ENCODE peak calls at places on chromosomes 12 and 14, in seven cellular contexts. One of them, this sample, is unnamed.

GRCh38 chr14:73463411-73463810 is 5.1 kb upstream of the NUMB start:
- DNase-seq in A549: no peak
- DNase-seq in right lobe of liver: no peak
- DNase-seq in ovary: peak; percentile 29
- DNase-seq in MM.1S: no peak
- DNase-seq in mucosa of descending colon: peak; percentile 35
- DNase-seq in tibial artery: peak; percentile 73
- DNase-seq in this sample: no peak

GRCh38 chr14:92670177-92670576 is 78.2 kb downstream of the LGMN start:
- DNase-seq in A549: no peak
- DNase-seq in right lobe of liver: peak; percentile 38
- DNase-seq in ovary: no peak
- DNase-seq in MM.1S: no peak
- DNase-seq in mucosa of descending colon: no peak
- DNase-seq in tibial artery: no peak
- DNase-seq in this sample: no peak

GRCh38 chr12:47504775-47505446 is 200.9 kb downstream of the RPAP3 start:
- DNase-seq in A549: no peak
- DNase-seq in right lobe of liver: no peak
- DNase-seq in ovary: no peak
- DNase-seq in MM.1S: no peak
- DNase-seq in mucosa of descending colon: no peak
- DNase-seq in tibial artery: no peak
- DNase-seq in this sample: no peak

GRCh38 chr14:86838363-86838762 is 1154.6 kb downstream of the GALC start:
- DNase-seq in A549: no peak
- DNase-seq in right lobe of liver: no peak
- DNase-seq in ovary: no peak
- DNase-seq in MM.1S: peak; percentile 17
- DNase-seq in mucosa of descending colon: no peak
- DNase-seq in tibial artery: no peak
- DNase-seq in this sample: no peak

GRCh38 chr14:100376751-100377171 is 53.6 kb downstream of the SLC25A47 start:
- DNase-seq in A549: peak; percentile 82
- DNase-seq in right lobe of liver: no peak
- DNase-seq in ovary: no peak
- DNase-seq in MM.1S: no peak
- DNase-seq in mucosa of descending colon: no peak
- DNase-seq in tibial artery: no peak
- DNase-seq in this sample: peak; percentile 59

GRCh38 chr12:105561981-105562726 is 231.7 kb downstream of the C12orf75 start:
- DNase-seq in A549: peak; percentile 72
- DNase-seq in right lobe of liver: no peak
- DNase-seq in ovary: peak; percentile 33
- DNase-seq in MM.1S: no peak
- DNase-seq in mucosa of descending colon: peak; percentile 20
- DNase-seq in tibial artery: peak; percentile 32
- DNase-seq in this sample: no peak

GRCh38 chr14:88559852-88560251 is 3.0 kb upstream of the ZC3H14 start:
- DNase-seq in A549: no peak
- DNase-seq in right lobe of liver: no peak
- DNase-seq in ovary: no peak
- DNase-seq in MM.1S: peak; percentile 27
- DNase-seq in mucosa of descending colon: no peak
- DNase-seq in tibial artery: no peak
- DNase-seq in this sample: no peak

GRCh38 chr12:41905703-41906297 is 238.9 kb downstream of the GXYLT1 start:
- DNase-seq in A549: no peak
- DNase-seq in right lobe of liver: no peak
- DNase-seq in ovary: no peak
- DNase-seq in MM.1S: no peak
- DNase-seq in mucosa of descending colon: no peak
- DNase-seq in tibial artery: no peak
- DNase-seq in this sample: no peak

GRCh38 chr14:35361141-35361480 is 43.4 kb downstream of the NFKBIA start:
- DNase-seq in A549: no peak
- DNase-seq in right lobe of liver: peak; percentile 22
- DNase-seq in ovary: no peak
- DNase-seq in MM.1S: no peak
- DNase-seq in mucosa of descending colon: no peak
- DNase-seq in tibial artery: no peak
- DNase-seq in this sample: no peak

GRCh38 chr12:124829008-124829707 is 34.5 kb downstream of the SCARB1 start:
- DNase-seq in A549: peak; percentile 84
- DNase-seq in right lobe of liver: peak; percentile 75
- DNase-seq in ovary: no peak
- DNase-seq in MM.1S: no peak
- DNase-seq in mucosa of descending colon: no peak
- DNase-seq in tibial artery: no peak
- DNase-seq in this sample: no peak

GRCh38 chr12:14950982-14951746 is 10.2 kb downstream of the ARHGDIB start:
- DNase-seq in A549: no peak
- DNase-seq in right lobe of liver: no peak
- DNase-seq in ovary: no peak
- DNase-seq in MM.1S: no peak
- DNase-seq in mucosa of descending colon: no peak
- DNase-seq in tibial artery: no peak
- DNase-seq in this sample: no peak

GRCh38 chr12:130876758-130877157 is 4.9 kb downstream of the RAN start:
- DNase-seq in A549: no peak
- DNase-seq in right lobe of liver: no peak
- DNase-seq in ovary: no peak
- DNase-seq in MM.1S: no peak
- DNase-seq in mucosa of descending colon: no peak
- DNase-seq in tibial artery: no peak
- DNase-seq in this sample: no peak

GRCh38 chr12:27085654-27086053 is 3.3 kb upstream of the C12orf71 start:
- DNase-seq in A549: no peak
- DNase-seq in right lobe of liver: no peak
- DNase-seq in ovary: no peak
- DNase-seq in MM.1S: no peak
- DNase-seq in mucosa of descending colon: no peak
- DNase-seq in tibial artery: no peak
- DNase-seq in this sample: no peak

GRCh38 chr12:110307372-110307771 is 26.3 kb downstream of the ATP2A2 start:
- DNase-seq in A549: no peak
- DNase-seq in right lobe of liver: no peak
- DNase-seq in ovary: no peak
- DNase-seq in MM.1S: no peak
- DNase-seq in mucosa of descending colon: no peak
- DNase-seq in tibial artery: no peak
- DNase-seq in this sample: no peak

GRCh38 chr12:15472036-15472435 is 149.7 kb downstream of the PTPRO start:
- DNase-seq in A549: no peak
- DNase-seq in right lobe of liver: no peak
- DNase-seq in ovary: no peak
- DNase-seq in MM.1S: no peak
- DNase-seq in mucosa of descending colon: no peak
- DNase-seq in tibial artery: no peak
- DNase-seq in this sample: no peak

GRCh38 chr12:41681898-41682297 is 462.8 kb downstream of the GXYLT1 start:
- DNase-seq in A549: no peak
- DNase-seq in right lobe of liver: no peak
- DNase-seq in ovary: no peak
- DNase-seq in MM.1S: no peak
- DNase-seq in mucosa of descending colon: no peak
- DNase-seq in tibial artery: no peak
- DNase-seq in this sample: no peak

GRCh38 chr12:89309815-89310214 is 42.5 kb downstream of the DUSP6 start:
- DNase-seq in A549: no peak
- DNase-seq in right lobe of liver: no peak
- DNase-seq in ovary: no peak
- DNase-seq in MM.1S: no peak
- DNase-seq in mucosa of descending colon: no peak
- DNase-seq in tibial artery: no peak
- DNase-seq in this sample: no peak

GRCh38 chr12:19421503-19422282 is 17.6 kb upstream of the AEBP2 start:
- DNase-seq in A549: no peak
- DNase-seq in right lobe of liver: peak; percentile 32
- DNase-seq in ovary: no peak
- DNase-seq in MM.1S: no peak
- DNase-seq in mucosa of descending colon: no peak
- DNase-seq in tibial artery: no peak
- DNase-seq in this sample: no peak

GRCh38 chr12:88207921-88208640 is 66.0 kb downstream of the TMTC3 start:
- DNase-seq in A549: no peak
- DNase-seq in right lobe of liver: no peak
- DNase-seq in ovary: no peak
- DNase-seq in MM.1S: no peak
- DNase-seq in mucosa of descending colon: no peak
- DNase-seq in tibial artery: peak; percentile 49
- DNase-seq in this sample: no peak

GRCh38 chr12:12107678-12108077 is 36.9 kb downstream of the BCL2L14 start:
- DNase-seq in A549: no peak
- DNase-seq in right lobe of liver: no peak
- DNase-seq in ovary: no peak
- DNase-seq in MM.1S: no peak
- DNase-seq in mucosa of descending colon: no peak
- DNase-seq in tibial artery: no peak
- DNase-seq in this sample: no peak

GRCh38 chr12:22993639-22994038 is 368.7 kb downstream of the ETNK1 start:
- DNase-seq in A549: no peak
- DNase-seq in right lobe of liver: no peak
- DNase-seq in ovary: no peak
- DNase-seq in MM.1S: no peak
- DNase-seq in mucosa of descending colon: no peak
- DNase-seq in tibial artery: no peak
- DNase-seq in this sample: no peak

GRCh38 chr12:13173537-13173936 is 23.0 kb upstream of the EMP1 start:
- DNase-seq in A549: no peak
- DNase-seq in right lobe of liver: no peak
- DNase-seq in ovary: peak; percentile 41
- DNase-seq in MM.1S: peak; percentile 67
- DNase-seq in mucosa of descending colon: peak; percentile 16
- DNase-seq in tibial artery: peak; percentile 85
- DNase-seq in this sample: no peak

DNA sequence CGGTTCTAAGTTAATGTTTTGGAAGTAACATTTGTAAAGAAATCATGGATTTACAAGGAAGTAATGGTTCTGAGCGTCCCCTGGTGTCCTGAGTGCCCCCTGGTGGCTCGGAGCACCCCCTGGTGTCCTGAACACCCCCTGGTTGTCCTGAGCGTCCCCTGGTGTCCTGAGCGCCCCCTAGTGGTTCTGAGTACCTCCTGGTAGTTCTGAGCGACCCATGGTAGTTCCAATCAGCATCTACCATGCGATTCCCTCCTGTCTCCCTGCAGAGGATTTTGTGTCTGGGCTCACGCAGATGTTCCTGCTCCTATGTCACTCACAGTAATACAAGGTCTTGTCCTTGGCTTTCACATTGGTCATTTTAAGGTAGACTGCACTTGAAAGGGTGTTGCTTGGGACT is 1352.9 kb downstream of the TMEM121 start:
- DNase-seq in A549: peak; percentile 23
- DNase-seq in right lobe of liver: no peak
- DNase-seq in ovary: peak; percentile 46
- DNase-seq in MM.1S: peak; percentile 63
- DNase-seq in mucosa of descending colon: peak; percentile 76
- DNase-seq in tibial artery: no peak
- DNase-seq in this sample: peak; percentile 68
- TF ChIP-seq CTCF in A549: peak; percentile 47
- TF ChIP-seq CTCF in right lobe of liver: peak; percentile 35
- TF ChIP-seq CTCF in ovary: no peak
- TF ChIP-seq CTCF in MM.1S: peak; percentile 67
- TF ChIP-seq CTCF in mucosa of descending colon: peak; percentile 48
- TF ChIP-seq CTCF in tibial artery: no peak
- TF ChIP-seq CTCF in this sample: peak; percentile 64

GRCh38 chr12:5593998-5594397 is 162.1 kb downstream of the NTF3 start:
- DNase-seq in A549: no peak
- DNase-seq in right lobe of liver: no peak
- DNase-seq in ovary: no peak
- DNase-seq in MM.1S: no peak
- DNase-seq in mucosa of descending colon: no peak
- DNase-seq in tibial artery: no peak
- DNase-seq in this sample: no peak

DNA sequence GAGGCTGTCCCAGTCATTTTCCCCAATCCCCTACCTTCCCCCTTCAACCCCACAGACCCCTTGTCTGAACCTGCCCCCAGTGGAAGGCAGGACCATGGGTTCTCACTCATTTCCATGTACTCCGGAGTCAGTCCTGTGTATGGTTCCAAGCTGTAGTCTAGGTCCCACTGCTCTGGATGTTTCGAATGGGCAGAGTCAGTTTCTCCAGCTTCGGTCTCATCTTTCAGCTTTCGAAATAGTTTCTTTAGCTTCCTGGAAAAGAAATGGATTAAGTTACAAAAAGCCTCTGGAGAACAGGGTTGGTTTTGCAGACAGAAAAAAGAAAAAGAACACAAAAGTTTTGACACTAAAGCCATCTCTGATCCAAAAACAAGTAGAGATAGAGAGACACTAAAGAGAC is 167.5 kb downstream of the NTF3 start:
- DNase-seq in A549: no peak
- DNase-seq in right lobe of liver: no peak
- DNase-seq in ovary: no peak
- DNase-seq in MM.1S: no peak
- DNase-seq in mucosa of descending colon: no peak
- DNase-seq in tibial artery: no peak
- DNase-seq in this sample: no peak
- H3K4me1 ChIP-seq in A549: no peaks in the 10 kb centered on the region
- H3K4me1 ChIP-seq in right lobe of liver: no peaks in the 10 kb centered on the region
- H3K4me1 ChIP-seq in ovary: no peaks in the 10 kb centered on the region
- H3K4me1 ChIP-seq in MM.1S: no peaks in the 10 kb centered on the region
- H3K4me1 ChIP-seq in mucosa of descending colon: no peaks in the 10 kb centered on the region
- H3K4me1 ChIP-seq in tibial artery: no peaks in the 10 kb centered on the region
- H3K4me1 ChIP-seq in this sample: no peaks in the 10 kb centered on the region

GRCh38 chr12:38053113-38053512 is 263.5 kb upstream of the ALG10B start:
- DNase-seq in A549: no peak
- DNase-seq in right lobe of liver: no peak
- DNase-seq in ovary: no peak
- DNase-seq in MM.1S: no peak
- DNase-seq in mucosa of descending colon: no peak
- DNase-seq in tibial artery: no peak
- DNase-seq in this sample: peak; percentile 14

GRCh38 chr12:38056701-38057689 is 259.6 kb upstream of the ALG10B start:
- DNase-seq in A549: peak; percentile 47
- DNase-seq in right lobe of liver: no peak
- DNase-seq in ovary: no peak
- DNase-seq in MM.1S: no peak
- DNase-seq in mucosa of descending colon: no peak
- DNase-seq in tibial artery: no peak
- DNase-seq in this sample: no peak

GRCh38 chr12:38053655-38054464 is 262.7 kb upstream of the ALG10B start:
- DNase-seq in A549: peak; percentile 43
- DNase-seq in right lobe of liver: no peak
- DNase-seq in ovary: no peak
- DNase-seq in MM.1S: peak; percentile 73
- DNase-seq in mucosa of descending colon: peak; percentile 67
- DNase-seq in tibial artery: no peak
- DNase-seq in this sample: peak; percentile 85
- TF ChIP-seq CTCF in A549: peak; percentile 73
- TF ChIP-seq CTCF in right lobe of liver: peak; percentile 48
- TF ChIP-seq CTCF in ovary: no peak
- TF ChIP-seq CTCF in MM.1S: peak; percentile 53
- TF ChIP-seq CTCF in mucosa of descending colon: no peak
- TF ChIP-seq CTCF in tibial artery: no peak
- TF ChIP-seq CTCF in this sample: peak; percentile 68

DNA sequence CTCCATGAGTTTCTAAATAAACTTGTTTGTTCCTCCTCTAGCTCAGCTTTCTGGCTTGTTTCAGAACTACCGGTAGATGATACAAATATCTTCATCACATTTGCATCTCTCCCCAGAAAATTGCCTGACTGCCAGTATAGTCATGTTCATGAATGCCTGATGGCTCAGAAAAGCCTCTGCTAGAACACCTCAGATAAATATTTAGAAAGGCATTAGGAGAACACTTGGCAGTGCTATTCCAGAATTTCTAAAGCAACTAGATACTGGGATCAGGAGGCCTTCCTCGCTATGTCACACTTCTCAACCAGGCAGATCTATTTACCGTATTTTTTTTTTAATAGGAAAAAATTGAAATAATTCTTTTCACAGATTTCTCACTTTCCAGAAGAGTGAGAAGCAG is 32.3 kb upstream of the KRAS start:
- DNase-seq in A549: no peak
- DNase-seq in right lobe of liver: no peak
- DNase-seq in ovary: no peak
- DNase-seq in MM.1S: no peak
- DNase-seq in mucosa of descending colon: no peak
- DNase-seq in tibial artery: no peak
- DNase-seq in this sample: no peak
- H3K4me1 ChIP-seq in A549: no peaks in the 10 kb centered on the region
- H3K4me1 ChIP-seq in right lobe of liver: no peaks in the 10 kb centered on the region
- H3K4me1 ChIP-seq in ovary: peaks cover 3% of the 10 kb centered on the region
- H3K4me1 ChIP-seq in MM.1S: peaks cover 10% of the 10 kb centered on the region
- H3K4me1 ChIP-seq in mucosa of descending colon: no peaks in the 10 kb centered on the region
- H3K4me1 ChIP-seq in tibial artery: no peaks in the 10 kb centered on the region
- H3K4me1 ChIP-seq in this sample: no peaks in the 10 kb centered on the region

This sample was measured in BE2C.